ENCODE peak calls at places on chromosomes 5 and 9, in eight cellular contexts. N, P, X, T, J, S, D and K are unnamed samples.

GRCh38 chr9:34771023-34771422 is 61.1 kb upstream of the CCL21 start:
- DNase-seq in S (peak), T (no peak), N (peak), X (no peak), J (no peak), D (no peak), P (no peak), K (no peak)

GRCh38 chr5:59712836-59713487 is 180.6 kb downstream of the PDE4D start:
- DNase-seq in T (no peak), S (peak), N (peak), D (no peak), P (no peak), J (peak), X (no peak), K (no peak)

GRCh38 chr9:36470891-36471290 is 70.8 kb upstream of the RNF38 start:
- DNase-seq in X (peak), J (peak), P (no peak), S (peak), T (peak), D (no peak), N (peak), K (no peak)

GRCh38 chr5:54180616-54181015 is 129.8 kb downstream of the ARL15 start:
- DNase-seq in P (no peak), N (peak), T (no peak), D (no peak), J (no peak), X (no peak), S (peak), K (no peak)

GRCh38 chr5:74643160-74643562 is 2.6 kb upstream of the ENC1 start:
- DNase-seq in X (no peak), D (peak), J (no peak), P (peak), N (peak), T (no peak), S (peak), K (peak)

GRCh38 chr5:150641006-150641570 is 628 bp downstream of the SYNPO start:
- DNase-seq in N (peak), S (peak), P (no peak), X (peak), J (no peak), T (no peak), D (no peak), K (peak)

GRCh38 chr5:84303315-84303714 is 81.4 kb downstream of the EDIL3 start:
- DNase-seq in P (no peak), X (no peak), S (no peak), T (no peak), J (no peak), D (no peak), N (peak), K (peak)

GRCh38 chr5:74401566-74402320 is 238.8 kb downstream of the ENC1 start:
- DNase-seq in T (no peak), P (no peak), X (no peak), J (no peak), D (no peak), S (no peak), N (no peak), K (no peak)

GRCh38 chr9:4167728-4168127 is 132.1 kb downstream of the GLIS3 start:
- DNase-seq in S (no peak), J (no peak), X (no peak), T (no peak), N (no peak), P (no peak), D (no peak), K (no peak)

GRCh38 chr5:32613050-32613672 is 27.8 kb downstream of the SUB1 start:
- DNase-seq in D (peak), P (peak), S (peak), X (peak), J (peak), N (peak), T (peak), K (peak)

GRCh38 chr5:94228791-94229190 is 389.6 kb downstream of the KIAA0825 start:
- DNase-seq in D (no peak), S (no peak), T (no peak), X (no peak), J (no peak), N (peak), P (no peak), K (no peak)

GRCh38 chr9:101220341-101220740 is 164.5 kb downstream of the BAAT start:
- DNase-seq in D (no peak), T (no peak), J (no peak), N (no peak), S (no peak), X (no peak), P (no peak), K (no peak)

DNA sequence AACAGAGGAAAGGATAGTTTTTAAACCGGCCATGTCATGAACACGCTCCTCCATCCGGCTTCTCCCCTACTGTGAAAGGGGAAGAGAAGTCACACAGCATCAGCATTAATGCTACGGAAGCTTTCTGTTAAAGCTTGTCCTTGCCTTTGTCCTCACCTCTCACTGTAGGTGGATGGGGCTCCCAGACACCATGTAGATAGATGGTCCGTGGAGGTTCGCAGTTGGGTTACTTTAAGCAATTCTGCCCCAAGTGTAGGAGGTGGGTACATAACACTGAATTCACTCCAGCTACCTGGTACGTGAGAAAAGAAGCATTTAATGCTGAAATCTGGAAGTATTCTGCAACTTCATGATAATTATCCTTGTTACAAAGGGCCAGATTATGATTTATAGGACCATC is 165.8 kb downstream of the BAAT start:
- DNase-seq in D (no peak), T (no peak), S (no peak), J (no peak), N (no peak), P (no peak), X (no peak), K (no peak)
- TF ChIP-seq CTCF in D (no peak), T (no peak), S (no peak), J (no peak), N (no peak), P (no peak), X (no peak), K (no peak)

GRCh38 chr5:115843444-115844130 is 1.9 kb downstream of the AP3S1 start:
- DNase-seq in T (no peak), X (no peak), N (no peak), J (no peak), S (no peak), D (no peak), P (no peak), K (no peak)

GRCh38 chr5:115841382-115842088 is at the start of the genes AP3S1 and ATG12:
- DNase-seq in T (peak), D (peak), N (peak), P (peak), J (peak), X (peak), S (peak), K (peak)

GRCh38 chr5:115840825-115841224 is 540 bp downstream of the ATG12 start:
- DNase-seq in J (no peak), T (no peak), S (no peak), N (no peak), X (no peak), D (no peak), P (no peak), K (no peak)

GRCh38 chr5:115842952-115843351 is 1.2 kb downstream of the AP3S1 start:
- DNase-seq in X (no peak), P (no peak), T (no peak), J (peak), S (no peak), N (no peak), D (no peak), K (no peak)

DNA sequence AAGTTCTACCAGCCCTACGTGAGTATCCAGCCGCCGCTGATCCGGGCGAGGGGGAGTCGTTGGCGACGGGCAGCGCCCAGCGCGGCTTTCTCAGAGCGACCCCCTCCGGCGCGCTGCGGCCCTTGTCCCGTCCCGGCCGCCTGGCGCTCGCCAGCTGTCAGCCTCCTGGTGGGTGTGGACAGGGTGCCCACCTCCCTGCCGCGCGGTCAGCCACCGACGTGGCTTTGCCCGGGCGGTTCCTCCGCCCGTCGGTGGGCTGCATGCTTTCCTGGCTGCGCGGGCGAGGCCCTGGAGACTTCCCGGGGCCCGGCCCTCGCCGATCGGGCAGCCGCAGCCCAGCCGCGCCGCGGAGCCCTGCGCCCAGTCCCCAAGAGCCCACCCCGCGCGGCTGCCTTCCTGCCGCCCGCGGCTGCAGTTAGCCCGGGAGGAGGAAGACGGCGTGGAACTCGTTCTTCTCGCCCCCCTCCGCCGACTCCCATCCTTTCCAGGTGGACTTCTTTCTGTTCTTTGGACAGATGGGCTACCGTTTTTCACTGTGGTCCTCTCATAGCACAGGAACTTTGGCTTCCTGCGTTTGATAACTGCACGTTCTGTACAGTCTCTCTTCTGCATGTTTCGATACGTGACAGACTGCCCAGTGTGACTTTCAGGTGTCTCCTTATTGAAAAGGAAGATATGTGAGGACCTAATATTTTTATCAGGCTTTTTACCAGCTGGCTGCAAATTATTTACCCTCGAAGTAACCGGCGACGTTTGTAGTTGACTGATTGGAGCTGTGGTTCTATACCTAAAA is 550 bp downstream of the AP3S1 start:
- DNase-seq in D (no peak), N (peak), X (peak), P (peak), T (peak), S (no peak), J (peak), K (no peak)
- TF ChIP-seq CTCF in D (peak), N (no peak), X (no peak), P (no peak), T (peak), S (no peak), J (peak), K (no peak)

DNA sequence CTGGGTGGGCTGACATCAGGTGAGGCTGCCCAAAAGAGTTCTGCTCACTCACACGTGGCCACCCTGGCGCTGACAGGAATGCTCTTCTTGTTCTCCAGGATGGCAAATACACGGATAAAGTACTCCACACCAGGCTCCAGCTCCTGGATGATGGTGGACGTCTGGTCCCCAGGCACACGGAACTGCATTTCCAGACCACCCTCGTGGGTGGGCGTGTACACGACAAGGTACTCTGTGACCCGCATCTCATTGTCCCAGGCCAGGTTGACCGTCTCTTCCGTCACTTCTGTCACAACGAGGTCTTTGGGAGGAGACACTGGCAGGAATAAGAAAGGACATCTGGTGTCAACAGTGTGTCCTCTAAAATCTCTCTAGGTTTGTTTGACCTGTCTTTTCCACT is 33.8 kb downstream of the TNC start:
- DNase-seq in D (no peak), N (no peak), X (no peak), T (no peak), J (no peak), S (no peak), P (no peak), K (no peak)
- TF ChIP-seq CTCF in D (no peak), N (no peak), X (no peak), T (no peak), J (no peak), S (no peak), P (no peak), K (no peak)

DNA sequence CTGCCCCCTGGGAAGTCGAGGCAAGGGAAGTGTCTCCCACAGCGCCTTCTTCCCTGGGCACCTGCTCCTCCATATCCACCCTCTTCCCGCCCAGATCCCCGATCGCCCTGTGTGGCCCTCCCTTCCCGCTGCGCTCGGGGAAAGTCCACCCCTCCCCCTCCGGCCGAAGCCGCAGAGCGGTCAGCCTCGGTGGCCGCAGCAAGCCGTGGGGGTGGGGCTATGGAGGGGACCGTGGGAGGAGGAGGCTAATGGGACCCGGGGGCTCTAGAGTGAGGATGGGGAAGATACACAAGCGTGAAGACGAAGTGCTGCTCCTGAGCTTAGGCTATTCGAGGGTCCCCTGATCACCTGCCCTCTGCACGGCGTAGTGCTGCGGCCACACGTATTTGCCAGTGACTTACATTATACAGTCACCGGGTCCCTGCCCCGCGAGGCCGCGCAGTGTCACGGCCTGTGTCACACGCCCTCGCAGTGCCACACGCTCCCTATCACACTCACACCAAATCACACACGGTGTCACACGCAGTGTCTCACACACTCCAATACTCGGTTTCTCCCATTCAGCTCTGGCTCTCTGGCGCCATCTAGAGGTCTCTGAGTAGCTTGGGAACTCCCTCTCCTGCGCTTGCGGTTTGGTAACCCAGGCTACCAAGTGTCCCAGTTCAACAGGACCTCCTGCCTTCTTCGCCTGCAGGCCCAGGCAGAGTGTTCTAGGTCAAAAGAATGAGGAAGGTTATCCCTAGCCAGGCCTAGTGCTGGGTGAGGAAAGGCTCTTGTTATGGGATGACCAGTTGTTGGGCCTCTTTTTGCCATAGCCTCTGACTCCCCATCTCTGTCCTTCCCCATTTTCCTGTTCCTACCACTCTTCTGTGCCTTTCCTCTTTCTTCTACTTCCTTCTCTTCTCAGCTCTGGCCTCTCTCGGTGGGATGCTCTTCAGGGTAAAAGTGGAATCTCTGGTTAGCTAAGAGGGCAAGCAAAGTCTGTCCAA is 855 bp upstream of the PCDH1 start:
- DNase-seq in J (peak), T (peak), D (peak), S (peak), X (peak), P (peak), N (peak), K (peak)
- TF ChIP-seq CTCF in J (peak), T (peak), D (peak), S (peak), X (peak), P (no peak), N (peak), K (peak)

GRCh38 chr9:89625721-89626687 is 21.2 kb downstream of the GADD45G start:
- DNase-seq in D (no peak), J (no peak), P (no peak), S (no peak), X (no peak), N (no peak), T (no peak), K (no peak)

GRCh38 chr9:89622933-89623861 is 18.4 kb downstream of the GADD45G start:
- DNase-seq in D (no peak), J (no peak), S (no peak), T (peak), N (no peak), P (no peak), X (peak), K (no peak)

GRCh38 chr9:89621676-89622075 is 16.9 kb downstream of the GADD45G start:
- DNase-seq in X (no peak), J (no peak), S (no peak), T (no peak), D (no peak), N (no peak), P (no peak), K (no peak)

GRCh38 chr9:89626741-89627265 is 22.0 kb downstream of the GADD45G start:
- DNase-seq in X (no peak), N (no peak), S (no peak), J (no peak), D (no peak), P (no peak), T (no peak), K (no peak)

GRCh38 chr9:89623925-89624420 is 19.2 kb downstream of the GADD45G start:
- DNase-seq in P (no peak), J (no peak), X (no peak), S (no peak), D (no peak), N (no peak), T (peak), K (no peak)
- TF ChIP-seq CTCF in P (no peak), J (no peak), X (no peak), S (no peak), D (no peak), N (no peak), T (peak), K (no peak)

GRCh38 chr5:18119156-18119785 is 485.0 kb downstream of the TAF11L14 start:
- DNase-seq in X (no peak), J (no peak), N (no peak), S (no peak), D (no peak), P (no peak), T (no peak), K (no peak)

GRCh38 chr5:18112066-18112465 is 477.8 kb downstream of the TAF11L14 start:
- DNase-seq in N (no peak), P (no peak), D (no peak), X (no peak), J (no peak), S (no peak), T (no peak), K (no peak)

GRCh38 chr5:18114161-18114802 is 480.0 kb downstream of the TAF11L14 start:
- DNase-seq in X (no peak), S (peak), D (no peak), T (no peak), J (no peak), P (no peak), N (no peak), K (no peak)

DNA sequence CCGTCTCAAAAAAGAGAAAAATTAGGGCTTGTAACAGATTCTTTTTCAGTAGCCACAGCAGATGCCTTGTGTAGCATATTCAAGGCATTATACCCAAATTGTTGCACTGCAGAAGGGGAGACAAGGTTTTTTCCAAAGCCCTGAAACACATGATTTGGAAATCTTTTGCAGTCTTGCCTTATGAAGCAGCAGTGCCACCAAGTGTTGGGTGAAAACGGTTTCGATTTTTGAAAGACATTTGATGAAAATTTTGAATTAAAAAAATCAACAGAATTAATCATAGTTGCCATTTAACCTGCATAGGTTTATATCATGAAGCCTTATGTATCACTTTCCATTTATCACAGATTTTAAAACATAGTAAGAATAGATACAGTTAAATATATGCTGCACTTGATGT is 479.5 kb downstream of the TAF11L14 start:
- DNase-seq in J (no peak), D (no peak), T (no peak), X (no peak), P (no peak), N (peak), S (peak), K (peak)
- TF ChIP-seq CTCF in J (peak), D (no peak), T (peak), X (no peak), P (no peak), N (no peak), S (peak), K (peak)

GRCh38 chr9:93453047-93453914 is at the start of gene FAM120AOS:
- DNase-seq in J (peak), N (peak), X (peak), T (peak), D (peak), P (peak), S (peak), K (peak)

GRCh38 chr9:93456022-93456421 is 2.6 kb upstream of the FAM120AOS start:
- DNase-seq in N (no peak), T (no peak), P (no peak), J (no peak), X (no peak), D (no peak), S (no peak), K (no peak)

GRCh38 chr9:93450817-93451761 is at the start of gene FAM120A:
- DNase-seq in X (peak), P (peak), D (no peak), N (peak), T (peak), J (peak), S (peak), K (no peak)

GRCh38 chr9:93452710-93453046 is 703 bp downstream of the FAM120AOS start:
- DNase-seq in X (no peak), T (peak), N (no peak), S (no peak), P (no peak), J (no peak), D (no peak), K (no peak)

DNA sequence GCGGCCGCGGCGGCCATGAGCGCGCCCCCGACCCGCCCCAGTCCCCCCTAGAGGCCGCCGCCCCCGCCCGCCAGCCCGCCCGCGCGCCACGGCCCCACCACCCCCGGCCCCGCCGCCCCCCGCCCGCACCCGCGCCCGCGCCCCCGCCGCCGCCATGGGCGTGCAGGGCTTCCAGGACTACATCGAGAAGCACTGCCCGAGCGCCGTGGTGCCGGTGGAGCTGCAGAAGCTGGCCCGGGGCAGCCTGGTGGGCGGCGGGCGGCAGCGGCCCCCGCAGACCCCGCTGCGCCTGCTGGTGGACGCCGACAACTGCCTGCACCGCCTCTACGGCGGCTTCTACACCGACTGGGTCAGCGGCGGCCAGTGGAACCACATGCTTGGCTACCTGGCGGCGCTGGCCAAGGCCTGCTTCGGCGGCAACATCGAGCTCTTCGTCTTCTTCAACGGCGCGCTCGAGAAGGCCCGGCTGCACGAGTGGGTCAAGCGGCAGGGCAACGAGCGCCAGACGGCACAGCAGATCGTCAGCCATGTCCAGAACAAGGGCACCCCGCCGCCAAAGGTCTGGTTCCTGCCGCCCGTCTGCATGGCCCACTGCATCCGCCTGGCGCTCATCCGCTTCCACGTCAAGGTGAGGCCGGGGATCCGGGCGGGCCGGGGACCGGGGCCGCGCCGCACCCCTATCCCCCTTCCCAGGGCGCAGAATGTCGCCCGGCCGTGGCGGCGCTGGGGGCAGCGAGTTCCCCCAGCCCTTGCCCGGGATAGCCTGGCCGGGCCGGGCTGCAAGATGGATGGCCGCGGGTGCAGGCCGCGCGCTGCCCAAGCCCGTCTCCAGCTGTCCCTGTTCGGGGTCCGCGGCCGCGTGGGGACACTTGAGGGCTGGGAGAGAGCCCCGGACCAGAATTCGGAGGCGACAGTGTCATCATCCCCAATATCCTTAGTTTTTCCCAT is 551 bp downstream of the FAM120A start:
- DNase-seq in S (peak), P (no peak), D (no peak), X (peak), J (peak), N (no peak), T (peak), K (no peak)
- TF ChIP-seq CTCF in S (no peak), P (no peak), D (no peak), X (no peak), J (no peak), N (no peak), T (peak), K (peak)